ENCODE peak calls at places on chromosomes 5 and 9, in seven cellular contexts. N is HCT116, W is type B pancreatic cell, G is fibroblast of villous mesenchyme, Y is epithelial cell of esophagus, D is neural crest cell, A is GM23338. H is an unnamed sample.

GRCh38 chr5:57442080-57442839 is 40.4 kb downstream of the ACTBL2 start:
- DNase-seq in N (no peak), W (no peak), G (peak), Y (peak), D (no peak), A (no peak), H (no peak)

GRCh38 chr9:19231126-19232035 is 888 bp downstream of the DENND4C start:
- DNase-seq in N (no peak), W (no peak), G (peak), Y (peak), D (no peak), A (peak), H (no peak)

GRCh38 chr9:129597355-129598088 is 23.4 kb downstream of the C9orf50 start:
- DNase-seq in N (peak), W (peak), G (peak), Y (peak), D (peak), A (peak), H (no peak)

GRCh38 chr5:177131711-177132503 is 1.7 kb upstream of the NSD1 start:
- DNase-seq in N (no peak), W (no peak), G (no peak), Y (no peak), D (no peak), A (peak), H (no peak)

GRCh38 chr9:70111042-70111602 is 67.5 kb downstream of the MAMDC2 start:
- DNase-seq in N (peak), W (no peak), G (peak), Y (peak), D (peak), A (peak), H (no peak)

GRCh38 chr9:109585841-109586240 is 87.7 kb upstream of the PTPN3 start:
- DNase-seq in N (no peak), W (no peak), G (no peak), Y (no peak), D (no peak), A (no peak), H (no peak)

GRCh38 chr9:34980181-34980761 is 9.3 kb upstream of the DNAJB5 start:
- DNase-seq in N (no peak), W (no peak), G (no peak), Y (no peak), D (no peak), A (no peak), H (no peak)

GRCh38 chr5:82886911-82887310 is 190.3 kb downstream of the TMEM167A start:
- DNase-seq in N (no peak), W (no peak), G (no peak), Y (no peak), D (no peak), A (no peak), H (no peak)

GRCh38 chr5:66560371-66560770 is 35.8 kb upstream of the MAST4 start:
- DNase-seq in N (no peak), W (no peak), G (no peak), Y (no peak), D (no peak), A (no peak), H (no peak)

GRCh38 chr5:110309222-110309621 is 417.2 kb downstream of the TMEM232 start:
- DNase-seq in N (no peak), W (no peak), G (no peak), Y (no peak), D (no peak), A (no peak), H (no peak)

GRCh38 chr9:121976751-121977150 is 116.4 kb downstream of the TTLL11 start:
- DNase-seq in N (no peak), W (no peak), G (peak), Y (peak), D (no peak), A (no peak), H (no peak)

DNA sequence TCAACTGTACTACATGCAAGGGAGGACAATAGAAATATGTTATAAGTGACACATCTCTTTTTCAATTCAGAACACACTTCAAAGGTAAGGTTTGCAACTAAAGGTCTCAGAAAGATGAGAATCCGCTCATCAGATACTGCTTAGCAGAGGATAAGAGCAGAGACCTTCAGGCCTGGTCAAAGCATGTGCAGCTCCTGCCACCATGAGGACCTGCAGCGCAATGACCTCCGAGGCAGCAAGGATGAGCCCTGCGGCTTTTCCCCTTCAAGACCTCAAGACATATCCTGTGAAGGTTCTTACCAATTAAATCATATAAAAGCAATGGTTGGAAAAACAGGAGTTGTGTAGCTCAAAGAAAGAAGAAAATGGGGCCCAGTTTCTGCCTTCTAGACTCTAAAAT is 135.8 kb downstream of the TRIM36 start:
- DNase-seq in N (no peak), W (no peak), G (no peak), Y (peak), D (no peak), A (peak), H (no peak)
- TF ChIP-seq CTCF in N (peak), W (peak), G (no peak), Y (no peak), D (peak), A (peak), H (peak)

GRCh38 chr5:122586351-122586750 is 188.5 kb upstream of the SNX2 start:
- DNase-seq in N (no peak), W (no peak), G (peak), Y (no peak), D (no peak), A (no peak), H (no peak)

GRCh38 chr5:122591828-122592227 is 183.1 kb upstream of the SNX2 start:
- DNase-seq in N (no peak), W (no peak), G (no peak), Y (no peak), D (no peak), A (no peak), H (no peak)
- TF ChIP-seq CTCF in N (no peak), W (no peak), G (no peak), Y (no peak), D (no peak), A (no peak), H (no peak)

GRCh38 chr9:696332-697090 is 145.0 kb upstream of the DMRT1 start:
- DNase-seq in N (no peak), W (no peak), G (peak), Y (peak), D (no peak), A (no peak), H (no peak)
- TF ChIP-seq CTCF in N (no peak), W (no peak), G (peak), Y (peak), D (no peak), A (no peak), H (no peak)

GRCh38 chr5:134511796-134512660 is 13.4 kb upstream of the JADE2 start:
- DNase-seq in N (no peak), W (no peak), G (peak), Y (peak), D (no peak), A (peak), H (no peak)
- TF ChIP-seq CTCF in N (no peak), W (peak), G (peak), Y (peak), D (no peak), A (peak), H (peak)

GRCh38 chr5:11494340-11494739 is 409.9 kb downstream of the CTNND2 start:
- DNase-seq in N (no peak), W (no peak), G (no peak), Y (peak), D (no peak), A (no peak), H (no peak)
- TF ChIP-seq CTCF in N (no peak), W (peak), G (peak), Y (peak), D (peak), A (peak), H (peak)

GRCh38 chr5:132438931-132439330 is 51.6 kb downstream of the IRF1 start:
- DNase-seq in N (no peak), W (no peak), G (no peak), Y (no peak), D (no peak), A (no peak), H (no peak)
- TF ChIP-seq CTCF in N (no peak), W (no peak), G (no peak), Y (no peak), D (no peak), A (no peak), H (no peak)

GRCh38 chr9:130834371-130835311 is at the start of gene ABL1:
- DNase-seq in N (peak), W (peak), G (peak), Y (peak), D (peak), A (peak), H (peak)

GRCh38 chr9:130831077-130831476 is 4.0 kb upstream of the ABL1 start:
- DNase-seq in N (no peak), W (no peak), G (no peak), Y (no peak), D (no peak), A (no peak), H (no peak)

GRCh38 chr9:130835441-130836298 is 616 bp downstream of the ABL1 start:
- DNase-seq in N (no peak), W (no peak), G (peak), Y (peak), D (peak), A (peak), H (no peak)

GRCh38 chr9:130830199-130830598 is 4.9 kb upstream of the ABL1 start:
- DNase-seq in N (no peak), W (no peak), G (no peak), Y (no peak), D (no peak), A (no peak), H (no peak)

DNA sequence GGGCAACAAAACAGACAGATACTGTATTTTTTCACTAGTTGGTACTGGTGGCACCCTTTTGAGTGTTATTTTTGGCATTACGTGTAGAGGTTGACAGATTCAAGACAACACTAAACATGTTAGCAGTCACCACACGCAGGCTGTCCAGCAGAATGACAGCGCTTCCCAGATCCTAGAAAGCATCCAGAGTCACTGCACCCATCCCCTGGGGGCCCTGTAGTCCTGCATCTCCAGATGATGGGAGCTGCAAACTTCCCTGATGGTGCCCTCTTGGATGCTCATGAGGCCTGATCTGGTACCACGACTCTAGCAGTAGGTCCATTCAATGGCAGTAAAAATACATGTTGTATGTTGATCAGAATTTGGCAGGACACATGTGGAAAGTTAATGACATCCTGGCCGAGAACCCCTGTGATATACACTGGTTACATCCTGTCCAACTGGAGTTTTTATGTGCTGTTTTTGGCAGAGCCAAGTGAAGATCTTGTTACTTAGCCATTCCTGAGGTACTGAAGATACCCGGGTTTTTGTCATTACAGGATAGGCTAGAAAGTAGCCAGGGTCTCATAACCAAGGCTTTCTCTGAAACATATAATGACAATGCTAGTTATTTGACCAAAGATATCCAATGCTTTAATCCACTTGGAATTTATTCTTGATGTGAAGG is 1.6 kb upstream of the ABL1 start:
- DNase-seq in N (no peak), W (no peak), G (no peak), Y (no peak), D (no peak), A (no peak), H (no peak)
- TF ChIP-seq CTCF in N (no peak), W (no peak), G (no peak), Y (no peak), D (no peak), A (no peak), H (no peak)

GRCh38 chr5:96991708-96992107 is 55.8 kb downstream of the LNPEP start:
- DNase-seq in N (no peak), W (no peak), G (no peak), Y (no peak), D (no peak), A (no peak), H (no peak)

GRCh38 chr5:96994493-96994892 is 58.6 kb downstream of the LNPEP start:
- DNase-seq in N (no peak), W (no peak), G (no peak), Y (no peak), D (no peak), A (no peak), H (no peak)

GRCh38 chr5:96993760-96994159 is 57.9 kb downstream of the LNPEP start:
- DNase-seq in N (no peak), W (no peak), G (no peak), Y (no peak), D (no peak), A (no peak), H (no peak)

GRCh38 chr5:96986450-96986849 is 50.6 kb downstream of the LNPEP start:
- DNase-seq in N (no peak), W (no peak), G (no peak), Y (no peak), D (no peak), A (no peak), H (no peak)

GRCh38 chr5:96990102-96990501 is 54.2 kb downstream of the LNPEP start:
- DNase-seq in N (no peak), W (no peak), G (no peak), Y (no peak), D (no peak), A (no peak), H (no peak)
- TF ChIP-seq CTCF in N (no peak), W (no peak), G (no peak), Y (no peak), D (no peak), A (no peak), H (no peak)